ENCODE peak calls at places on chromosomes 12 and 14, in nine cellular contexts. One of them, this sample, is unnamed.

GRCh38 chr14:70808023-70808401 is 1.3 kb downstream of the MAP3K9 start:
- DNase-seq in heart left ventricle: no peak
- DNase-seq in tibial nerve: no peak
- DNase-seq in transverse colon: peak
- DNase-seq in right lobe of liver: no peak
- DNase-seq in IMR-90: no peak
- DNase-seq in body of pancreas: peak
- DNase-seq in HepG2: peak
- DNase-seq in stomach: peak
- DNase-seq in this sample: no peak

GRCh38 chr12:132432721-132433577 is 57.0 kb upstream of the FBRSL1 start:
- DNase-seq in heart left ventricle: no peak
- DNase-seq in tibial nerve: no peak
- DNase-seq in transverse colon: no peak
- DNase-seq in right lobe of liver: no peak
- DNase-seq in IMR-90: peak
- DNase-seq in body of pancreas: no peak
- DNase-seq in HepG2: no peak
- DNase-seq in stomach: no peak
- DNase-seq in this sample: no peak

GRCh38 chr12:28180791-28181190 is 9.5 kb upstream of the CCDC91 start:
- DNase-seq in heart left ventricle: no peak
- DNase-seq in tibial nerve: no peak
- DNase-seq in transverse colon: no peak
- DNase-seq in right lobe of liver: no peak
- DNase-seq in IMR-90: no peak
- DNase-seq in body of pancreas: no peak
- DNase-seq in HepG2: no peak
- DNase-seq in stomach: no peak
- DNase-seq in this sample: no peak

GRCh38 chr14:76267322-76268012 is 108.5 kb upstream of the ESRRB start:
- DNase-seq in heart left ventricle: peak
- DNase-seq in tibial nerve: peak
- DNase-seq in transverse colon: peak
- DNase-seq in right lobe of liver: peak
- DNase-seq in IMR-90: peak
- DNase-seq in body of pancreas: peak
- DNase-seq in HepG2: no peak
- DNase-seq in stomach: peak
- DNase-seq in this sample: no peak

GRCh38 chr14:96631621-96632362 is 129.6 kb downstream of the PAPOLA start:
- DNase-seq in heart left ventricle: no peak
- DNase-seq in tibial nerve: no peak
- DNase-seq in transverse colon: peak
- DNase-seq in right lobe of liver: peak
- DNase-seq in IMR-90: no peak
- DNase-seq in body of pancreas: no peak
- DNase-seq in HepG2: no peak
- DNase-seq in stomach: peak
- DNase-seq in this sample: peak

GRCh38 chr14:54478621-54479215 is 10.1 kb downstream of the GMFB start:
- DNase-seq in heart left ventricle: no peak
- DNase-seq in tibial nerve: no peak
- DNase-seq in transverse colon: no peak
- DNase-seq in right lobe of liver: no peak
- DNase-seq in IMR-90: no peak
- DNase-seq in body of pancreas: no peak
- DNase-seq in HepG2: no peak
- DNase-seq in stomach: no peak
- DNase-seq in this sample: no peak

GRCh38 chr12:65156366-65156831 is 13.0 kb upstream of the LEMD3 start:
- DNase-seq in heart left ventricle: no peak
- DNase-seq in tibial nerve: no peak
- DNase-seq in transverse colon: no peak
- DNase-seq in right lobe of liver: no peak
- DNase-seq in IMR-90: peak
- DNase-seq in body of pancreas: no peak
- DNase-seq in HepG2: no peak
- DNase-seq in stomach: no peak
- DNase-seq in this sample: no peak

GRCh38 chr12:49105504-49106120 is 5.0 kb downstream of the LMBR1L start:
- DNase-seq in heart left ventricle: no peak
- DNase-seq in tibial nerve: no peak
- DNase-seq in transverse colon: no peak
- DNase-seq in right lobe of liver: no peak
- DNase-seq in IMR-90: no peak
- DNase-seq in body of pancreas: no peak
- DNase-seq in HepG2: no peak
- DNase-seq in stomach: no peak
- DNase-seq in this sample: no peak

GRCh38 chr12:125159687-125160086 is 94.5 kb downstream of the AACS start:
- DNase-seq in heart left ventricle: no peak
- DNase-seq in tibial nerve: no peak
- DNase-seq in transverse colon: no peak
- DNase-seq in right lobe of liver: no peak
- DNase-seq in IMR-90: no peak
- DNase-seq in body of pancreas: no peak
- DNase-seq in HepG2: no peak
- DNase-seq in stomach: no peak
- DNase-seq in this sample: peak

GRCh38 chr12:120015313-120015712 is 26.3 kb downstream of the BICDL1 start:
- DNase-seq in heart left ventricle: no peak
- DNase-seq in tibial nerve: no peak
- DNase-seq in transverse colon: no peak
- DNase-seq in right lobe of liver: no peak
- DNase-seq in IMR-90: no peak
- DNase-seq in body of pancreas: no peak
- DNase-seq in HepG2: no peak
- DNase-seq in stomach: no peak
- DNase-seq in this sample: no peak

GRCh38 chr12:46187023-46187422 is 81.8 kb downstream of the SLC38A1 start:
- DNase-seq in heart left ventricle: no peak
- DNase-seq in tibial nerve: peak
- DNase-seq in transverse colon: no peak
- DNase-seq in right lobe of liver: peak
- DNase-seq in IMR-90: peak
- DNase-seq in body of pancreas: peak
- DNase-seq in HepG2: no peak
- DNase-seq in stomach: no peak
- DNase-seq in this sample: no peak

GRCh38 chr14:94123296-94123695 is 6.1 kb downstream of the IFI27L2 start:
- DNase-seq in heart left ventricle: no peak
- DNase-seq in tibial nerve: no peak
- DNase-seq in transverse colon: no peak
- DNase-seq in right lobe of liver: no peak
- DNase-seq in IMR-90: no peak
- DNase-seq in body of pancreas: no peak
- DNase-seq in HepG2: no peak
- DNase-seq in stomach: peak
- DNase-seq in this sample: no peak

GRCh38 chr12:13539051-13539450 is 342.5 kb downstream of the EMP1 start:
- DNase-seq in heart left ventricle: no peak
- DNase-seq in tibial nerve: no peak
- DNase-seq in transverse colon: no peak
- DNase-seq in right lobe of liver: no peak
- DNase-seq in IMR-90: no peak
- DNase-seq in body of pancreas: no peak
- DNase-seq in HepG2: no peak
- DNase-seq in stomach: no peak
- DNase-seq in this sample: no peak

GRCh38 chr14:91415794-91416743 is 1.6 kb downstream of the CCDC88C start:
- DNase-seq in heart left ventricle: no peak
- DNase-seq in tibial nerve: no peak
- DNase-seq in transverse colon: peak
- DNase-seq in right lobe of liver: no peak
- DNase-seq in IMR-90: no peak
- DNase-seq in body of pancreas: peak
- DNase-seq in HepG2: no peak
- DNase-seq in stomach: peak
- DNase-seq in this sample: peak

GRCh38 chr12:131675126-131676080 is 35.5 kb upstream of the SFSWAP start:
- DNase-seq in heart left ventricle: no peak
- DNase-seq in tibial nerve: no peak
- DNase-seq in transverse colon: no peak
- DNase-seq in right lobe of liver: no peak
- DNase-seq in IMR-90: no peak
- DNase-seq in body of pancreas: no peak
- DNase-seq in HepG2: no peak
- DNase-seq in stomach: no peak
- DNase-seq in this sample: no peak

GRCh38 chr14:101947577-101947903 is 16.8 kb upstream of the DYNC1H1 start:
- DNase-seq in heart left ventricle: no peak
- DNase-seq in tibial nerve: no peak
- DNase-seq in transverse colon: no peak
- DNase-seq in right lobe of liver: no peak
- DNase-seq in IMR-90: no peak
- DNase-seq in body of pancreas: no peak
- DNase-seq in HepG2: no peak
- DNase-seq in stomach: no peak
- DNase-seq in this sample: no peak

GRCh38 chr14:101948666-101949205 is 15.6 kb upstream of the DYNC1H1 start:
- DNase-seq in heart left ventricle: peak
- DNase-seq in tibial nerve: no peak
- DNase-seq in transverse colon: no peak
- DNase-seq in right lobe of liver: no peak
- DNase-seq in IMR-90: no peak
- DNase-seq in body of pancreas: peak
- DNase-seq in HepG2: no peak
- DNase-seq in stomach: no peak
- DNase-seq in this sample: no peak

GRCh38 chr14:101950516-101951215 is 13.7 kb upstream of the DYNC1H1 start:
- DNase-seq in heart left ventricle: no peak
- DNase-seq in tibial nerve: no peak
- DNase-seq in transverse colon: no peak
- DNase-seq in right lobe of liver: peak
- DNase-seq in IMR-90: no peak
- DNase-seq in body of pancreas: no peak
- DNase-seq in HepG2: no peak
- DNase-seq in stomach: no peak
- DNase-seq in this sample: no peak

GRCh38 chr14:101950100-101950499 is 14.3 kb upstream of the DYNC1H1 start:
- DNase-seq in heart left ventricle: no peak
- DNase-seq in tibial nerve: no peak
- DNase-seq in transverse colon: no peak
- DNase-seq in right lobe of liver: peak
- DNase-seq in IMR-90: no peak
- DNase-seq in body of pancreas: no peak
- DNase-seq in HepG2: no peak
- DNase-seq in stomach: no peak
- DNase-seq in this sample: no peak

DNA sequence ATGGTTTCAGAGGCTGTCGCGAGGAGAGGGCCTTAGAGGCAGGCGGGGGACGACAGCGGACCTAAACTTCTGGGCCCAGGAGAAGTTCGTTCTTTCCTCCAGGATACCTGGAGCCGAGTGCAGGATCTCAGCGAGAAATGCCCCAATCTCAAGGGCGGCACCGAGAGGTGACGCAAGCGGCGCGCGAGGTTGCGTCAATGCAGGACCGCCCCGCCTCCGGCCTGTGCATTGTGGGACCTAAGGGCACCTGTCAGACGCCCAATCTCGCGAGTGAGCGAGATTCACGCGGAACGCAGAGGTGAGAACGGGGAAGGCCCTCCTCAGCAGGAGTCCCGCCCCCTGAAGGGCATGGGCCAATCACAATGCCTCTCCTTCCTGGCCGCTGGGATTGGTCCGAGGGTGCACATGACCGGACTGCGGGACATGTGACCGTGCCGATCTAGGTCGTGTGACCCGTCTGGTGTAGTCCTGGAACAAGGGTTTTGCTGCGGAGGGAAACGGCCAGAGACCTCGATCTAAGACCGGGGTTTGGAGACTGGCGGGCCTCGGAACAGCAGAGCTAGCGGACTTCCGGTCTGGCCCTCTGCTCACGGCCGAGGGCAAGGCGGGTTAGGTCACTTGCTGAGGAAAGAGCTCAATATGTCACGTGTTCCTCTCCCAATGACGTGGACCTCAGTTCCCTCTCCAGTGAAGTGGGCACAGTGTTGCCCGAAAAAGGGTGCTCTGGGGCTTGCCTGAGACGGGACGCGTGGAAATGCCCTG is 16.3 kb upstream of the DYNC1H1 start:
- DNase-seq in heart left ventricle: peak
- DNase-seq in tibial nerve: peak
- DNase-seq in transverse colon: peak
- DNase-seq in right lobe of liver: peak
- DNase-seq in IMR-90: peak
- DNase-seq in body of pancreas: peak
- DNase-seq in HepG2: peak
- DNase-seq in stomach: peak
- DNase-seq in this sample: peak
- TF ChIP-seq POLR2A in heart left ventricle: peak
- TF ChIP-seq POLR2A in tibial nerve: peak
- TF ChIP-seq POLR2A in transverse colon: peak
- TF ChIP-seq POLR2A in right lobe of liver: peak
- TF ChIP-seq POLR2A in IMR-90: peak
- TF ChIP-seq POLR2A in body of pancreas: peak
- TF ChIP-seq POLR2A in HepG2: peak
- TF ChIP-seq POLR2A in stomach: no peak
- TF ChIP-seq POLR2A in this sample: peak

GRCh38 chr12:93742086-93742934 is 65.1 kb downstream of the CRADD start:
- DNase-seq in heart left ventricle: peak
- DNase-seq in tibial nerve: peak
- DNase-seq in transverse colon: peak
- DNase-seq in right lobe of liver: peak
- DNase-seq in IMR-90: peak
- DNase-seq in body of pancreas: peak
- DNase-seq in HepG2: peak
- DNase-seq in stomach: peak
- DNase-seq in this sample: peak
- TF ChIP-seq POLR2A in heart left ventricle: peak
- TF ChIP-seq POLR2A in tibial nerve: peak
- TF ChIP-seq POLR2A in transverse colon: no peak
- TF ChIP-seq POLR2A in right lobe of liver: peak
- TF ChIP-seq POLR2A in IMR-90: peak
- TF ChIP-seq POLR2A in body of pancreas: peak
- TF ChIP-seq POLR2A in HepG2: no peak
- TF ChIP-seq POLR2A in stomach: no peak
- TF ChIP-seq POLR2A in this sample: peak

GRCh38 chr12:82358200-82359114 is at the start of the genes CCDC59 and METTL25:
- DNase-seq in heart left ventricle: peak
- DNase-seq in tibial nerve: peak
- DNase-seq in transverse colon: peak
- DNase-seq in right lobe of liver: peak
- DNase-seq in IMR-90: peak
- DNase-seq in body of pancreas: peak
- DNase-seq in HepG2: peak
- DNase-seq in stomach: peak
- DNase-seq in this sample: peak
- TF ChIP-seq POLR2A in heart left ventricle: peak
- TF ChIP-seq POLR2A in tibial nerve: peak
- TF ChIP-seq POLR2A in transverse colon: peak
- TF ChIP-seq POLR2A in right lobe of liver: peak
- TF ChIP-seq POLR2A in IMR-90: peak
- TF ChIP-seq POLR2A in body of pancreas: peak
- TF ChIP-seq POLR2A in HepG2: peak
- TF ChIP-seq POLR2A in stomach: no peak
- TF ChIP-seq POLR2A in this sample: peak

DNA sequence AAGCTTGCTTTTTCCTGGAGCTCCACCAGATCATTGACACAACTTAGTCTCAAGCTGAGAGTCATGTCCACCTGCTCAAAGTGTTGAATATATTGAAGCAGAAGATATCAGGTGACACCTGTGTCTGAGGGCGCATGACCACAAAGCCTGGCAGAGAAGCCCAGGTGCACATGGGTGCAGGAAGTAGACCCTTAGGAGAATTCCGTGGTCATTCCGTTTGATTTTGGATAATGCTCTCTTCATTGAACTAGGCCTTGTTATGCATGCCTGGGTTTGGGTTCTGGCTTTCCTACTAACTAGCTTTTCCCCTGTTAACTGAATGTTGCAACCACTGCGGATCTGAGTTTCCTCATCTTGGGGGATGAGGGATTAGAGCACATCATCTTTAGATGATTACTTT is 7.1 kb downstream of the ARHGDIB start:
- DNase-seq in heart left ventricle: no peak
- DNase-seq in tibial nerve: no peak
- DNase-seq in transverse colon: peak
- DNase-seq in right lobe of liver: no peak
- DNase-seq in IMR-90: no peak
- DNase-seq in body of pancreas: no peak
- DNase-seq in HepG2: no peak
- DNase-seq in stomach: no peak
- DNase-seq in this sample: no peak
- TF ChIP-seq POLR2A in heart left ventricle: no peak
- TF ChIP-seq POLR2A in tibial nerve: no peak
- TF ChIP-seq POLR2A in transverse colon: no peak
- TF ChIP-seq POLR2A in right lobe of liver: no peak
- TF ChIP-seq POLR2A in IMR-90: no peak
- TF ChIP-seq POLR2A in body of pancreas: no peak
- TF ChIP-seq POLR2A in HepG2: no peak
- TF ChIP-seq POLR2A in stomach: no peak
- TF ChIP-seq POLR2A in this sample: no peak

This sample was measured in erythroblast.